ENCODE peak calls at places on chromosomes 6 and 20, in nine cellular contexts. V, H, L, S, E, Z, C, X and N are unnamed samples.

GRCh38 chr6:163965426-163966348 is 551.2 kb downstream of the QKI start:
- DNase-seq in X (no peak), H (no peak), C (peak), E (peak), L (no peak), S (no peak), V (no peak), Z (no peak), N (no peak)

GRCh38 chr6:105209950-105210706 is 30.3 kb upstream of the POPDC3 start:
- DNase-seq in X (peak), V (no peak), L (no peak), S (no peak), Z (peak), C (no peak), H (peak), E (no peak), N (no peak)

GRCh38 chr6:89818977-89819335 is 638 bp downstream of the MDN1 start:
- DNase-seq in H (peak), E (no peak), Z (peak), C (no peak), L (peak), V (peak), X (peak), S (no peak), N (no peak)

GRCh38 chr6:132079286-132079685 is 128.1 kb upstream of the CCN2 start:
- DNase-seq in S (no peak), E (no peak), L (no peak), C (no peak), H (no peak), V (no peak), X (no peak), Z (no peak), N (no peak)

GRCh38 chr6:100663219-100663863 is 198.6 kb upstream of the SIM1 start:
- DNase-seq in E (no peak), X (peak), Z (peak), H (peak), L (no peak), V (no peak), C (no peak), S (no peak), N (no peak)

GRCh38 chr20:49539481-49540231 is 28.3 kb downstream of the PTGIS start:
- DNase-seq in X (no peak), L (no peak), C (no peak), Z (no peak), H (no peak), V (no peak), S (no peak), E (no peak), N (no peak)

GRCh38 chr20:47150403-47151152 is 205.9 kb downstream of the ZMYND8 start:
- DNase-seq in S (peak), C (peak), X (peak), E (peak), V (peak), L (peak), Z (peak), H (peak), N (peak)

GRCh38 chr20:31720486-31721407 is 1.9 kb downstream of the BCL2L1 start:
- DNase-seq in S (no peak), H (no peak), Z (no peak), X (no peak), E (no peak), L (peak), V (peak), C (no peak), N (peak)

GRCh38 chr6:37056439-37057127 is 51.1 kb downstream of the FGD2 start:
- DNase-seq in E (no peak), H (peak), Z (peak), V (no peak), X (peak), C (no peak), L (no peak), S (no peak), N (no peak)

GRCh38 chr6:83853968-83854501 is 875 bp downstream of the RIPPLY2 start:
- DNase-seq in S (no peak), H (no peak), V (no peak), Z (no peak), L (no peak), C (no peak), E (no peak), X (no peak), N (no peak)

GRCh38 chr6:31128093-31128676 is 7.9 kb upstream of the CDSN start:
- DNase-seq in S (no peak), X (peak), Z (peak), H (peak), V (peak), E (peak), C (no peak), L (peak), N (peak)

GRCh38 chr6:155645328-155645727 is 189.7 kb upstream of the NOX3 start:
- DNase-seq in L (no peak), Z (peak), V (no peak), S (no peak), C (no peak), E (no peak), X (peak), H (no peak), N (no peak)

GRCh38 chr6:143270026-143270425 is 180.5 kb downstream of the ADAT2 start:
- DNase-seq in C (no peak), S (no peak), L (no peak), E (no peak), X (peak), V (no peak), Z (peak), H (no peak), N (no peak)

GRCh38 chr6:50128420-50129005 is 78.8 kb upstream of the DEFB112 start:
- DNase-seq in C (no peak), V (no peak), S (no peak), E (no peak), L (no peak), Z (peak), H (peak), X (peak), N (peak)

GRCh38 chr6:138088307-138088744 is 18.9 kb downstream of the PERP start:
- DNase-seq in Z (peak), X (peak), S (no peak), C (no peak), H (peak), V (peak), L (no peak), E (no peak), N (no peak)

GRCh38 chr20:24318569-24319352 is 150.7 kb upstream of the SYNDIG1 start:
- DNase-seq in C (no peak), L (no peak), Z (no peak), V (no peak), E (no peak), S (no peak), H (no peak), X (no peak), N (no peak)

GRCh38 chr6:4460595-4461475 is 315.4 kb upstream of the CDYL start:
- DNase-seq in H (no peak), E (peak), L (no peak), V (peak), X (peak), Z (peak), C (peak), S (peak), N (no peak)

GRCh38 chr6:35048631-35049083 is 92.5 kb downstream of the TCP11 start:
- DNase-seq in E (peak), X (peak), Z (peak), V (peak), S (peak), C (no peak), H (no peak), L (peak), N (no peak)

GRCh38 chr20:14948416-14948815 is 611.0 kb upstream of the FLRT3 start:
- DNase-seq in Z (no peak), H (peak), E (no peak), C (no peak), S (no peak), V (no peak), X (no peak), L (peak), N (no peak)
- H3K4me3 ChIP-seq in Z (no peak), H (no peak), E (no peak), C (no peak), S (no peak), V (no peak), X (no peak), L (no peak), N (no peak)

GRCh38 chr6:106539931-106540330 is 89.4 kb downstream of the RTN4IP1 start:
- DNase-seq in L (no peak), V (no peak), S (no peak), H (no peak), Z (no peak), E (no peak), C (no peak), X (no peak), N (no peak)
- H3K4me3 ChIP-seq in L (no peak), V (no peak), S (no peak), H (no peak), Z (no peak), E (no peak), C (no peak), X (no peak), N (no peak)

DNA sequence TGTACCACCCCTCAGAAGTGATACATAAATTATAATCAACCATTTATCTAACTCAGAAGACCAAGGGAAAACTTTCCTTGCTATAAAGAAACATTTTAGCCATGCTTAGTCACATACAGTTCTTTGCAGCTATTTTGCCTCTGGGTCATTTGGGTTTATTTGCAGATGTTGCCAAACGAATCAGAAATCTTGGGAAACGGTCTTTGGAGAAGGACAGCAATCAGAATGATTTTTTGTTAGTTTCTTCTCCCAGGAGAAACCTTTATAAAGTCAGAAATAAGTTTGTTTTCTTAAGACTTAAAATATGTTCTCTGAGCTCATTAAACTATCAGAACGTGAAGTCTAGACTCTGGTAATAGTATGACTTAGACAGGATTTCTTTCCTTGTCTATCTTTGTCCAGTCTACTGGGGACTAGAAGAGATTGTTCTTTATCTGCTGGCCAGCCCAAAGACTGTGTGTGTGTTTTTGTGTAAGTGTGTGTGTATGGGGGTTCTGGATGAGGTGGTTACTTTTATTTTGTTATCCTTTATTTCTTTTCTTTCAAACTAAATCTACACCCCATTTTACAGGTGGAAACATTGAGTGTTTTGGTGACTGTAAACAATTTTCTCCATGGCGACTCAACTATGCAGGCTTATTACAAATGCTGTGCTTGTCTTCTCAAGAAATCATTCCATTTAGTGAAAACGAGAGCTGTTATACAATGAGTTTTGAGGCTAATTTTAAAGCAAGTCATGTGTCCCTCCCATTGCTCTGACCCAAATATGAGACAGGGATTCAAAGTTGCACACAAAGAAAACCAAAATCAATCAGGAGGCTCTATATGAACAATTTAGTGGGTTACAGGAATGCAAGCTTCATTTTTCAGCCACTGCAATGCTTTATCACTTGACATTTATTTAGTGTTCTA is 97.7 kb downstream of the ELOVL5 start:
- DNase-seq in L (no peak), E (no peak), Z (peak), S (no peak), X (peak), H (no peak), V (no peak), C (no peak), N (no peak)
- H3K4me3 ChIP-seq in L (no peak), E (no peak), Z (no peak), S (no peak), X (no peak), H (no peak), V (no peak), C (no peak), N (no peak)

GRCh38 chr6:25833136-25833535 is 1.3 kb upstream of the SLC17A1 start:
- DNase-seq in H (no peak), L (no peak), E (no peak), V (no peak), Z (no peak), S (no peak), X (no peak), C (no peak), N (no peak)

GRCh38 chr6:25832670-25833069 is 818 bp upstream of the SLC17A1 start:
- DNase-seq in C (no peak), L (no peak), X (no peak), H (no peak), Z (no peak), V (no peak), E (no peak), S (no peak), N (no peak)

GRCh38 chr6:25831532-25832306 is at the start of gene SLC17A1:
- DNase-seq in E (no peak), Z (no peak), S (no peak), L (no peak), X (no peak), H (peak), C (no peak), V (no peak), N (no peak)

GRCh38 chr6:25830461-25830860 is 1.4 kb downstream of the SLC17A1 start:
- DNase-seq in C (no peak), E (no peak), H (no peak), Z (no peak), V (no peak), X (no peak), S (no peak), L (no peak), N (no peak)

DNA sequence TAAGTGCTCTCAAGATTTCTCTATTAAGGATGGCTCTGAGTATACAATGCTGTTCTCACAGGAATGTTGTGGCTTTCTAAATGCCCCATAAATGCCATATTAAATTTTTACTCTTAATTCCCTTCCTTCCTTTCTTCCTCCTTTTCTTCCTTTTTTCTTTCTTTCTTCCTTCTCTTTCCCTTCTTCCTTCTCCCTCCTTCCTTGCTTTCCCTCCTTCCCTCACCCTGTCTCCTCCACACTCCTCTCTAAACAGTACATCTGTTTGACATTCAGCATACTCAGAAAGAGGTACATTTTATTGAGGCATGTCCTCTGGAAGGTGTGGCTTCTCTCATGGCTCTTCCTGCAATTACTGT is 433 bp upstream of the SLC17A1 start:
- DNase-seq in V (no peak), S (no peak), X (no peak), L (no peak), E (no peak), H (no peak), C (no peak), Z (no peak), N (no peak)
- H3K4me3 ChIP-seq in V (no peak), S (no peak), X (no peak), L (no peak), E (no peak), H (no peak), C (no peak), Z (no peak), N (no peak)

GRCh38 chr6:11460837-11461661 is 76.5 kb upstream of the TMEM170B start:
- DNase-seq in H (no peak), Z (no peak), E (no peak), C (no peak), L (peak), V (no peak), S (no peak), X (no peak), N (no peak)

GRCh38 chr6:11462742-11463414 is 74.7 kb upstream of the TMEM170B start:
- DNase-seq in V (no peak), H (no peak), S (no peak), E (no peak), C (no peak), X (no peak), Z (peak), L (no peak), N (no peak)

GRCh38 chr6:11460001-11460668 is 77.4 kb upstream of the TMEM170B start:
- DNase-seq in X (peak), S (no peak), E (no peak), L (peak), H (peak), C (no peak), Z (peak), V (peak), N (no peak)

GRCh38 chr6:11458509-11458908 is 79.0 kb upstream of the TMEM170B start:
- DNase-seq in V (no peak), C (no peak), E (no peak), S (no peak), X (no peak), H (no peak), Z (no peak), L (no peak), N (no peak)

GRCh38 chr6:11459002-11459658 is 78.4 kb upstream of the TMEM170B start:
- DNase-seq in C (no peak), Z (no peak), L (no peak), X (no peak), V (no peak), H (no peak), S (no peak), E (no peak), N (no peak)
- H3K4me3 ChIP-seq in C (no peak), Z (no peak), L (no peak), X (no peak), V (no peak), H (no peak), S (no peak), E (no peak), N (no peak)

DNA sequence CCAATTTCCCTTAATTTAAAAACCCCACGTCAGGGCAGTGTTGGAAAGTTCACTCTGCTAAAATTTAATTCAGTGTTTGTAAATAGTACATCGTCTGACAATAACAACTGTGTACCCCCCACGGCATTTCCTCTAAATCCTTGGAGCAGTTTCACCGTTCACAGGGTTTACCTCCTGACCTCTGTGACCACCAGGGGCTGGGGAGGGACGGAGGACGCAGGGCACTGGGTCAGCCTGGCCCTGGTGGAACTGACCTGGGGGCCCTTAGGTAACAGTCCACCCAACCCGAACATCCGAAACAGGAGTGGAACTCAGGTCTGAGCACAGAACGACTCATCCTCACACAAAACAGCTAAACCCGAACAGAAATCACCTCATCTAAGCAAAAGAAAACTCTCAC is 2.1 kb downstream of the ZBTB46 start:
- DNase-seq in X (no peak), S (no peak), E (no peak), Z (no peak), C (no peak), L (no peak), H (no peak), V (no peak), N (no peak)
- H3K4me3 ChIP-seq in X (no peak), S (no peak), E (peak), Z (no peak), C (peak), L (no peak), H (no peak), V (no peak), N (no peak)

DNA sequence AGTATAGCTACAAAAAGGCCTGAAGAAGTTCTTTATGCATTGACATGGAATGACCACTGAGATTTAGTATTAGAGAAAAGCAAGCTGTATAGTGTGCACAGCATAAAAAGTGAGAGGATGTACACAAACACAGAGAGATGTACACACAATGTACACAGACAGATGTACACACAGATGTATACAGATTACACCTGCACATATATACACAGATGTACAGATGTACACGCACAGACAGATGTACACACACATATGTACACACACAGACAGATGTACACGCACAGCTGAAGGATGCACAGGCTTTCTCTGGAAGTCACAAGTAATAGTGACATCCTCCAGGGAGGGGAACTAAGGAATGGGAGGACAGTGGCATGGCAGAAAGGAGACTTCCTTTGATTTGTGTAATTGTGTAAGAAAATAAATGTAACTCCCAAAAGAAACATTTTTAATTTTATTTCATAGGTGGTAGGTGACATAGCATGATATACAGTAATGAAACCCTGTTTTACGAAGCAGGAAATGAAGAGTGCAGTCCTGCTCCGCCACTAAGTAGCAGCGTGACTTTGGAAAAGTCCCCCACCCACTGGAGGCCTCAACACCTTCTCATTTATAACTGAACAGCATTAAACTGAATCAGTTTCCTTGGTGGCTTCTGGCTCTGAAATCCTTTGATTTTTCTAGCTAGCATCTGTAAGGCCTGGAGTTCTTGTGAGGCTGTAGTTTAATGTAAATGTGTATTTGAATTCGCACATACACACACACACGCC is 14.1 kb downstream of the NFATC2 start:
- DNase-seq in S (no peak), E (no peak), H (no peak), X (no peak), V (no peak), L (no peak), Z (no peak), C (no peak), N (no peak)
- H3K4me3 ChIP-seq in S (no peak), E (no peak), H (no peak), X (no peak), V (no peak), L (no peak), Z (no peak), C (no peak), N (no peak)

DNA sequence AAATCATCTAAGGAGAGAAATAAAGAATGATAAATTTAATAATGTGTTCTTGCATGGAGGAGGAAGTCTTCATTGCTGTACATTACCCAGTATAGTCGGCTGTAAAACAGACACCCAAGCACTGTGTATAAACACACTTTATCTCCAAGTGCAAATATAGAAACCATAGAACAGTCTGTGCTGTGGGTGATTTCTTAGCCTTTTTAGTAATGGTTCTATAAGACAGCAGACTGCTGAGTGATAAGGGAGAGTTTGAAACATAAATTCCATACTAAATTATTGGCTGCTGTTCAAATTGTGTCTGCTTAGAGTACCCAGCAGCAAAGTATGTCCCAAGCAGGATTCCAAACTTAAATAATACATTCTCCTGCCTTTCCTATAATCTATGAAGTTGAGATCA is 4.6 kb downstream of the FILIP1 start:
- DNase-seq in Z (no peak), X (no peak), S (no peak), E (no peak), C (no peak), V (no peak), H (no peak), L (no peak), N (no peak)
- H3K4me3 ChIP-seq in Z (no peak), X (no peak), S (peak), E (peak), C (peak), V (no peak), H (no peak), L (no peak), N (no peak)

GRCh38 chr6:134170844-134171243 is 118.4 kb upstream of the SLC2A12 start:
- DNase-seq in Z (peak), S (peak), L (no peak), H (no peak), V (no peak), E (peak), X (peak), C (no peak), N (peak)
- H3K4me3 ChIP-seq in Z (peak), S (no peak), L (no peak), H (peak), V (no peak), E (peak), X (peak), C (peak), N (no peak)